ENCODE peak calls at places on chromosome 16, in five cellular contexts. One of them, this sample, is unnamed.
A peak's percentile ranks its signal among the peaks of the same experiment; 100 is the strongest.

GRCh38 chr16:1216296-1216619 is 8.8 kb downstream of the TPSG1 start:
- DNase-seq in HT1080: no peak
- DNase-seq in GF-D8: no peak
- DNase-seq in iPS-NIHi11: no peak
- DNase-seq in C1 segment of cervical spinal cord: no peak
- DNase-seq in this sample: no peak

GRCh38 chr16:70520612-70521297 is 2.6 kb downstream of the COG4 start:
- DNase-seq in iPS-NIHi11: no peak
- DNase-seq in C1 segment of cervical spinal cord: no peak
- DNase-seq in HT1080: peak; percentile 80
- DNase-seq in GF-D8: peak; percentile 48
- DNase-seq in this sample: no peak

GRCh38 chr16:17460890-17461289 is 9.9 kb downstream of the XYLT1 start:
- DNase-seq in GF-D8: no peak
- DNase-seq in iPS-NIHi11: no peak
- DNase-seq in C1 segment of cervical spinal cord: no peak
- DNase-seq in HT1080: no peak
- DNase-seq in this sample: no peak

GRCh38 chr16:30621765-30622164 is 11.6 kb upstream of the ZNF689 start:
- DNase-seq in C1 segment of cervical spinal cord: no peak
- DNase-seq in GF-D8: no peak
- DNase-seq in iPS-NIHi11: no peak
- DNase-seq in HT1080: peak; percentile 92
- DNase-seq in this sample: no peak

GRCh38 chr16:53504161-53504663 is 1.2 kb upstream of the AKTIP start:
- DNase-seq in HT1080: peak; percentile 35
- DNase-seq in iPS-NIHi11: no peak
- DNase-seq in GF-D8: no peak
- DNase-seq in C1 segment of cervical spinal cord: peak; percentile 28
- DNase-seq in this sample: peak; percentile 16

GRCh38 chr16:81520151-81520470 is 75.5 kb downstream of the CMIP start:
- DNase-seq in iPS-NIHi11: no peak
- DNase-seq in HT1080: no peak
- DNase-seq in GF-D8: peak; percentile 38
- DNase-seq in C1 segment of cervical spinal cord: no peak
- DNase-seq in this sample: no peak

GRCh38 chr16:85648782-85649181 is 35.7 kb downstream of the GSE1 start:
- DNase-seq in iPS-NIHi11: no peak
- DNase-seq in C1 segment of cervical spinal cord: no peak
- DNase-seq in HT1080: no peak
- DNase-seq in GF-D8: no peak
- DNase-seq in this sample: no peak

GRCh38 chr16:14002416-14002815 is 68.7 kb upstream of the MRTFB start:
- DNase-seq in C1 segment of cervical spinal cord: no peak
- DNase-seq in iPS-NIHi11: no peak
- DNase-seq in HT1080: no peak
- DNase-seq in GF-D8: no peak
- DNase-seq in this sample: no peak

GRCh38 chr16:53625221-53625620 is 78.4 kb downstream of the RPGRIP1L start:
- DNase-seq in HT1080: no peak
- DNase-seq in GF-D8: no peak
- DNase-seq in iPS-NIHi11: no peak
- DNase-seq in C1 segment of cervical spinal cord: no peak
- DNase-seq in this sample: no peak

GRCh38 chr16:85002099-85002541 is 9.2 kb downstream of the ZDHHC7 start:
- DNase-seq in iPS-NIHi11: no peak
- DNase-seq in HT1080: no peak
- DNase-seq in GF-D8: no peak
- DNase-seq in C1 segment of cervical spinal cord: no peak
- DNase-seq in this sample: no peak

GRCh38 chr16:89257281-89257731 is 39.8 kb downstream of the ZNF778 start:
- DNase-seq in HT1080: no peak
- DNase-seq in iPS-NIHi11: peak; percentile 64
- DNase-seq in GF-D8: no peak
- DNase-seq in C1 segment of cervical spinal cord: no peak
- DNase-seq in this sample: no peak

GRCh38 chr16:8678068-8678927 is 3.9 kb downstream of the ABAT start:
- DNase-seq in HT1080: peak; percentile 43
- DNase-seq in GF-D8: no peak
- DNase-seq in iPS-NIHi11: no peak
- DNase-seq in C1 segment of cervical spinal cord: no peak
- DNase-seq in this sample: no peak

GRCh38 chr16:1102921-1103648 is 7.0 kb upstream of the C1QTNF8 start:
- DNase-seq in C1 segment of cervical spinal cord: no peak
- DNase-seq in HT1080: no peak
- DNase-seq in iPS-NIHi11: peak; percentile 96
- DNase-seq in GF-D8: no peak
- DNase-seq in this sample: peak; percentile 51

GRCh38 chr16:47995354-47995753 is 160.4 kb downstream of the ABCC12 start:
- DNase-seq in C1 segment of cervical spinal cord: no peak
- DNase-seq in HT1080: no peak
- DNase-seq in iPS-NIHi11: no peak
- DNase-seq in GF-D8: no peak
- DNase-seq in this sample: no peak

This sample was measured in RKO.